ENCODE peak calls at places on chromosome 15, in eight cellular contexts. One of them, this sample, is unnamed. For H3K4me1 and H3K9me3, the result is how much of the 10 kb centered on the place peaks cover.

GRCh38 chr15:38930851-38931572 is 366.4 kb upstream of the RASGRP1 start:
- DNase-seq in pancreas: no peak
- DNase-seq in CD4-positive, alpha-beta memory T cell: no peak
- DNase-seq in CD8-positive, alpha-beta memory T cell: no peak
- DNase-seq in adipocyte: peak
- DNase-seq in Peyer's patch: no peak
- DNase-seq in thoracic aorta: no peak
- DNase-seq in upper lobe of right lung: no peak
- DNase-seq in this sample: no peak

GRCh38 chr15:38758001-38758400 is 193.4 kb upstream of the RASGRP1 start:
- DNase-seq in adipocyte: peak
- DNase-seq in CD8-positive, alpha-beta memory T cell: no peak
- DNase-seq in thoracic aorta: no peak
- DNase-seq in Peyer's patch: no peak
- DNase-seq in pancreas: no peak
- DNase-seq in upper lobe of right lung: no peak
- DNase-seq in CD4-positive, alpha-beta memory T cell: no peak
- DNase-seq in this sample: no peak

GRCh38 chr15:42449770-42450433 is 41.0 kb downstream of the ZNF106 start:
- DNase-seq in adipocyte: no peak
- DNase-seq in pancreas: no peak
- DNase-seq in CD8-positive, alpha-beta memory T cell: no peak
- DNase-seq in thoracic aorta: no peak
- DNase-seq in upper lobe of right lung: no peak
- DNase-seq in Peyer's patch: no peak
- DNase-seq in CD4-positive, alpha-beta memory T cell: no peak
- DNase-seq in this sample: no peak

GRCh38 chr15:98658831-98659699 is 10.7 kb downstream of the IGF1R start:
- DNase-seq in CD8-positive, alpha-beta memory T cell: peak
- DNase-seq in pancreas: no peak
- DNase-seq in adipocyte: peak
- DNase-seq in upper lobe of right lung: no peak
- DNase-seq in Peyer's patch: no peak
- DNase-seq in CD4-positive, alpha-beta memory T cell: peak
- DNase-seq in thoracic aorta: no peak
- DNase-seq in this sample: peak

GRCh38 chr15:87268675-87269074 is 987.9 kb downstream of the NTRK3 start:
- DNase-seq in upper lobe of right lung: no peak
- DNase-seq in CD8-positive, alpha-beta memory T cell: no peak
- DNase-seq in thoracic aorta: no peak
- DNase-seq in Peyer's patch: no peak
- DNase-seq in CD4-positive, alpha-beta memory T cell: no peak
- DNase-seq in adipocyte: no peak
- DNase-seq in pancreas: no peak
- DNase-seq in this sample: no peak

GRCh38 chr15:87489902-87490301 is 766.6 kb downstream of the NTRK3 start:
- DNase-seq in adipocyte: no peak
- DNase-seq in thoracic aorta: no peak
- DNase-seq in pancreas: no peak
- DNase-seq in CD8-positive, alpha-beta memory T cell: no peak
- DNase-seq in upper lobe of right lung: no peak
- DNase-seq in CD4-positive, alpha-beta memory T cell: no peak
- DNase-seq in Peyer's patch: no peak
- DNase-seq in this sample: no peak

GRCh38 chr15:64566629-64567427 is 106.5 kb downstream of the ZNF609 start:
- DNase-seq in CD8-positive, alpha-beta memory T cell: no peak
- DNase-seq in thoracic aorta: no peak
- DNase-seq in upper lobe of right lung: no peak
- DNase-seq in CD4-positive, alpha-beta memory T cell: no peak
- DNase-seq in Peyer's patch: no peak
- DNase-seq in pancreas: no peak
- DNase-seq in adipocyte: no peak
- DNase-seq in this sample: no peak

GRCh38 chr15:92159906-92160841 is 233.5 kb upstream of the ST8SIA2 start:
- DNase-seq in adipocyte: no peak
- DNase-seq in upper lobe of right lung: no peak
- DNase-seq in CD4-positive, alpha-beta memory T cell: no peak
- DNase-seq in pancreas: no peak
- DNase-seq in CD8-positive, alpha-beta memory T cell: no peak
- DNase-seq in Peyer's patch: no peak
- DNase-seq in thoracic aorta: no peak
- DNase-seq in this sample: no peak

GRCh38 chr15:101489236-101489632 is 273 bp downstream of the PCSK6 start:
- DNase-seq in upper lobe of right lung: peak
- DNase-seq in Peyer's patch: peak
- DNase-seq in thoracic aorta: no peak
- DNase-seq in CD8-positive, alpha-beta memory T cell: no peak
- DNase-seq in CD4-positive, alpha-beta memory T cell: no peak
- DNase-seq in pancreas: peak
- DNase-seq in adipocyte: peak
- DNase-seq in this sample: peak

GRCh38 chr15:64356443-64357040 is 569 bp upstream of the CSNK1G1 start:
- DNase-seq in thoracic aorta: no peak
- DNase-seq in pancreas: no peak
- DNase-seq in CD4-positive, alpha-beta memory T cell: no peak
- DNase-seq in Peyer's patch: no peak
- DNase-seq in adipocyte: peak
- DNase-seq in CD8-positive, alpha-beta memory T cell: no peak
- DNase-seq in upper lobe of right lung: no peak
- DNase-seq in this sample: peak

GRCh38 chr15:52800852-52801747 is 11.0 kb upstream of the ONECUT1 start:
- DNase-seq in Peyer's patch: no peak
- DNase-seq in pancreas: no peak
- DNase-seq in upper lobe of right lung: no peak
- DNase-seq in CD4-positive, alpha-beta memory T cell: no peak
- DNase-seq in CD8-positive, alpha-beta memory T cell: no peak
- DNase-seq in thoracic aorta: no peak
- DNase-seq in adipocyte: no peak
- DNase-seq in this sample: no peak

GRCh38 chr15:43943511-43943910 is 116.7 kb downstream of the WDR76 start:
- DNase-seq in thoracic aorta: no peak
- DNase-seq in Peyer's patch: no peak
- DNase-seq in upper lobe of right lung: no peak
- DNase-seq in adipocyte: peak
- DNase-seq in CD8-positive, alpha-beta memory T cell: no peak
- DNase-seq in pancreas: no peak
- DNase-seq in CD4-positive, alpha-beta memory T cell: no peak
- DNase-seq in this sample: no peak

GRCh38 chr15:51094606-51095569 is at the start of gene TNFAIP8L3:
- DNase-seq in thoracic aorta: no peak
- DNase-seq in adipocyte: peak
- DNase-seq in CD8-positive, alpha-beta memory T cell: no peak
- DNase-seq in Peyer's patch: no peak
- DNase-seq in CD4-positive, alpha-beta memory T cell: no peak
- DNase-seq in pancreas: peak
- DNase-seq in upper lobe of right lung: peak
- DNase-seq in this sample: peak

GRCh38 chr15:58409861-58410260 is 21.9 kb upstream of the LIPC start:
- DNase-seq in upper lobe of right lung: no peak
- DNase-seq in thoracic aorta: no peak
- DNase-seq in pancreas: no peak
- DNase-seq in Peyer's patch: no peak
- DNase-seq in CD8-positive, alpha-beta memory T cell: no peak
- DNase-seq in CD4-positive, alpha-beta memory T cell: no peak
- DNase-seq in adipocyte: peak
- DNase-seq in this sample: no peak

GRCh38 chr15:70493787-70494514 is 269.4 kb downstream of the UACA start:
- DNase-seq in upper lobe of right lung: no peak
- DNase-seq in pancreas: no peak
- DNase-seq in CD4-positive, alpha-beta memory T cell: no peak
- DNase-seq in Peyer's patch: peak
- DNase-seq in adipocyte: peak
- DNase-seq in thoracic aorta: no peak
- DNase-seq in CD8-positive, alpha-beta memory T cell: no peak
- DNase-seq in this sample: no peak

DNA sequence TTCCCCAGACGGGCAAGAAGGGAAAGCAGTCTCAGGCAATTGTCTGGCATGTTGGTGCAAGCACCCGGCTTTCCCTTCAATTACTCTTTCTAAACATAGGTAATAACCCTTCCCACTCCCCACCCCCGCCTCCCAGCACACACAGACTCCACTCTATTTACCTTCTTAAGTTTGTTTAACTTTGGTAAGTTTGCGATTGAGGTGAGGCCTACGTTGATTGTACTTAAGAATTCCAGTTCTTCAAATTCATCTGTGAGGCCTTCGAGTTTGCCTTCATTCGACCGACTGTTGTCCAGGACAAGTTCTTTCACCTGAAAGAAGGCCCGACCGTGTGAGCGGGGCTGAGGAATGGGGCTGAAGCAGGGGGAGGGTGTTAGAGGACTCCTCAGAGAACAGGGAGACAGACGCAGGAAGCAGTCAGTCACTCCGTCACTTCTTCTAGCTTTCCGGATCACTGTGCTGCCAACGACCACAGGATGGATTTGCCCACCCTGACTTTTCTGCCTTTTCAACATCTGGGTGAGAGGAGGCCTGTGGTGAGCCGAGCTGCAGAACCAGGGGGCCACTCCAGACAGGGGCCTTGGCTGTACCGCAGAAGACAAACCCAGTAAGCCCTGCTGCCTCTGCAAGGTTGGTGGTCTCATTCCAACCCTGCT is 33.0 kb downstream of the ANP32A start:
- DNase-seq in upper lobe of right lung: peak
- DNase-seq in CD4-positive, alpha-beta memory T cell: no peak
- DNase-seq in thoracic aorta: no peak
- DNase-seq in adipocyte: no peak
- DNase-seq in pancreas: no peak
- DNase-seq in Peyer's patch: no peak
- DNase-seq in CD8-positive, alpha-beta memory T cell: no peak
- DNase-seq in this sample: no peak
- H3K4me1 ChIP-seq in upper lobe of right lung: half or more
- H3K4me1 ChIP-seq in CD4-positive, alpha-beta memory T cell: under half
- H3K4me1 ChIP-seq in thoracic aorta: under half
- H3K4me1 ChIP-seq in adipocyte: under half
- H3K4me1 ChIP-seq in pancreas: half or more
- H3K4me1 ChIP-seq in Peyer's patch: under half
- H3K4me1 ChIP-seq in CD8-positive, alpha-beta memory T cell: under half
- H3K4me1 ChIP-seq in this sample: under half

DNA sequence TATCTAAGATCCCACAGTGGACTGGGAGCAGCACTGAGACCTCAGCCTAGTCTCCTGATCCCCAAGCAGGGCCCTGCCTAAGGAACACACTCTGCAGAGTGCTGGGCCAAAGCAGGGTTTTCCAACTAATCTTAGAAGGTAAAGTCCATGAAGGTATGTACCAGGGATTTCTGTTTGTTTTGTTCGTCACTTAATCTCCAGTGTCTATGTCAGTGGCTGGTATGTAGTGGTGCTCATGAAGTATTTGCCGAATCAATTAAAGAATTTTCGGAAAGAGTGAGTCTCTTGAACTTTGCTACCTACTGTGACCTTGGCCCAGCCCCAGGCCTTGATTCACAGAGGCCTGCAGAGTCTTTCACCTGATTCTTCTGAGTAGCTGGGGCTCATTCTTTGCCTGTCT is 1.7 kb downstream of the DUOX1 start:
- DNase-seq in pancreas: no peak
- DNase-seq in upper lobe of right lung: peak
- DNase-seq in CD4-positive, alpha-beta memory T cell: no peak
- DNase-seq in Peyer's patch: no peak
- DNase-seq in adipocyte: no peak
- DNase-seq in thoracic aorta: no peak
- DNase-seq in CD8-positive, alpha-beta memory T cell: no peak
- DNase-seq in this sample: no peak
- H3K4me3 ChIP-seq in pancreas: no peak
- H3K4me3 ChIP-seq in upper lobe of right lung: peak
- H3K4me3 ChIP-seq in CD4-positive, alpha-beta memory T cell: no peak
- H3K4me3 ChIP-seq in Peyer's patch: no peak
- H3K4me3 ChIP-seq in adipocyte: no peak
- H3K4me3 ChIP-seq in thoracic aorta: no peak
- H3K4me3 ChIP-seq in CD8-positive, alpha-beta memory T cell: no peak
- H3K4me3 ChIP-seq in this sample: no peak

GRCh38 chr15:62262305-62262941 is 97.3 kb upstream of the C2CD4B start:
- DNase-seq in pancreas: no peak
- DNase-seq in Peyer's patch: no peak
- DNase-seq in CD8-positive, alpha-beta memory T cell: no peak
- DNase-seq in upper lobe of right lung: no peak
- DNase-seq in CD4-positive, alpha-beta memory T cell: no peak
- DNase-seq in thoracic aorta: no peak
- DNase-seq in adipocyte: no peak
- DNase-seq in this sample: no peak
- H3K9me3 ChIP-seq in pancreas: under half
- H3K9me3 ChIP-seq in Peyer's patch: under half
- H3K9me3 ChIP-seq in CD8-positive, alpha-beta memory T cell: under half
- H3K9me3 ChIP-seq in upper lobe of right lung: under half
- H3K9me3 ChIP-seq in CD4-positive, alpha-beta memory T cell: under half
- H3K9me3 ChIP-seq in thoracic aorta: under half
- H3K9me3 ChIP-seq in adipocyte: half or more
- H3K9me3 ChIP-seq in this sample: under half

DNA sequence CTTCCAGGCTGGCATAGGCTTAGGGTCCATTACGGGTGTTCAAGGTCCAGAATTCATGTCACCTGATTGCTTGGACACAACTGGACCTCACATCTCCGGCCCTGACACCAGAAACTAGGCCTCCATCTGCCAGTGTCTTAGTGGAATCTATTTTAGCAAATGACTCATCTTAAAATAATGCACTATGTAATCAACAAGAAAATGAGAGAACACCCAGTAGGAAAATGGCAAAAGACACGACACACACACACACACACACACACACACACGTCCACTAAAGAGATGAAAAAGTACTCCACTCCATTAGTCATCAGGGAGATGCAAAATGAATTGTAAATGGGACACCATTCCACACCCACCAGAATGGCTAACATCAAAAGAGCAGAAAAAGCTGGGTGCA is 11.2 kb downstream of the APBA2 start:
- DNase-seq in CD8-positive, alpha-beta memory T cell: no peak
- DNase-seq in upper lobe of right lung: no peak
- DNase-seq in Peyer's patch: no peak
- DNase-seq in adipocyte: peak
- DNase-seq in thoracic aorta: no peak
- DNase-seq in pancreas: no peak
- DNase-seq in CD4-positive, alpha-beta memory T cell: no peak
- DNase-seq in this sample: no peak
- H3K4me1 ChIP-seq in CD8-positive, alpha-beta memory T cell: under half
- H3K4me1 ChIP-seq in upper lobe of right lung: under half
- H3K4me1 ChIP-seq in Peyer's patch: under half
- H3K4me1 ChIP-seq in adipocyte: under half
- H3K4me1 ChIP-seq in thoracic aorta: under half
- H3K4me1 ChIP-seq in pancreas: under half
- H3K4me1 ChIP-seq in CD4-positive, alpha-beta memory T cell: under half
- H3K4me1 ChIP-seq in this sample: under half

GRCh38 chr15:40053234-40054055 is 14.5 kb upstream of the SRP14 start:
- DNase-seq in adipocyte: no peak
- DNase-seq in Peyer's patch: no peak
- DNase-seq in CD8-positive, alpha-beta memory T cell: no peak
- DNase-seq in pancreas: no peak
- DNase-seq in upper lobe of right lung: no peak
- DNase-seq in thoracic aorta: no peak
- DNase-seq in CD4-positive, alpha-beta memory T cell: no peak
- DNase-seq in this sample: no peak
- H3K4me3 ChIP-seq in adipocyte: no peak
- H3K4me3 ChIP-seq in Peyer's patch: no peak
- H3K4me3 ChIP-seq in CD8-positive, alpha-beta memory T cell: no peak
- H3K4me3 ChIP-seq in pancreas: no peak
- H3K4me3 ChIP-seq in upper lobe of right lung: no peak
- H3K4me3 ChIP-seq in thoracic aorta: no peak
- H3K4me3 ChIP-seq in CD4-positive, alpha-beta memory T cell: no peak
- H3K4me3 ChIP-seq in this sample: no peak